ENCODE peak calls at places on chromosomes 7 and 10, in four cellular contexts. One of them, this sample, is unnamed.
A peak's percentile ranks its signal among the peaks of the same experiment; 100 is the strongest.

GRCh38 chr7:100095704-100096103 is 5.5 kb downstream of the MCM7 start:
- DNase-seq in GM23248: no peak
- DNase-seq in cardiac muscle cell: no peak
- DNase-seq in right atrium auricular region: no peak
- DNase-seq in this sample: no peak

GRCh38 chr7:75696263-75697037 is 42.3 kb downstream of the HIP1 start:
- DNase-seq in cardiac muscle cell: no peak
- DNase-seq in right atrium auricular region: no peak
- DNase-seq in GM23248: no peak
- DNase-seq in this sample: no peak

GRCh38 chr7:95686109-95686508 is 86.2 kb upstream of the DYNC1I1 start:
- DNase-seq in GM23248: peak; percentile 81
- DNase-seq in cardiac muscle cell: peak; percentile 65
- DNase-seq in right atrium auricular region: peak; percentile 69
- DNase-seq in this sample: no peak

GRCh38 chr10:52539463-52539862 is 225.4 kb downstream of the DKK1 start:
- DNase-seq in right atrium auricular region: no peak
- DNase-seq in GM23248: peak; percentile 31
- DNase-seq in cardiac muscle cell: no peak
- DNase-seq in this sample: no peak

GRCh38 chr7:135597181-135597925 is 39.6 kb downstream of the NUP205 start:
- DNase-seq in right atrium auricular region: no peak
- DNase-seq in cardiac muscle cell: no peak
- DNase-seq in GM23248: peak; percentile 71
- DNase-seq in this sample: no peak

GRCh38 chr10:28940158-28940888 is 263.0 kb downstream of the BAMBI start:
- DNase-seq in right atrium auricular region: no peak
- DNase-seq in cardiac muscle cell: no peak
- DNase-seq in GM23248: no peak
- DNase-seq in this sample: no peak

GRCh38 chr7:98322331-98323260 is 41.1 kb downstream of the BRI3 start:
- DNase-seq in cardiac muscle cell: no peak
- DNase-seq in GM23248: peak; percentile 13
- DNase-seq in right atrium auricular region: no peak
- DNase-seq in this sample: no peak

GRCh38 chr10:58041901-58042300 is 225.8 kb downstream of the IPMK start:
- DNase-seq in right atrium auricular region: no peak
- DNase-seq in GM23248: no peak
- DNase-seq in cardiac muscle cell: no peak
- DNase-seq in this sample: no peak

GRCh38 chr10:103659674-103660363 is 166.3 kb downstream of the NEURL1 start:
- DNase-seq in right atrium auricular region: peak; percentile 86
- DNase-seq in GM23248: peak; percentile 93
- DNase-seq in cardiac muscle cell: no peak
- DNase-seq in this sample: no peak

GRCh38 chr10:29691564-29692064 is 56.8 kb upstream of the SVIL start:
- DNase-seq in GM23248: peak; percentile 46
- DNase-seq in right atrium auricular region: peak; percentile 64
- DNase-seq in cardiac muscle cell: no peak
- DNase-seq in this sample: no peak

GRCh38 chr10:26733750-26734568 is 36.5 kb downstream of the PDSS1 start:
- DNase-seq in right atrium auricular region: no peak
- DNase-seq in cardiac muscle cell: no peak
- DNase-seq in GM23248: no peak
- DNase-seq in this sample: no peak

GRCh38 chr10:129969528-129970264 is 5.6 kb upstream of the EBF3 start:
- DNase-seq in cardiac muscle cell: no peak
- DNase-seq in right atrium auricular region: no peak
- DNase-seq in GM23248: no peak
- DNase-seq in this sample: no peak

GRCh38 chr7:22935269-22935668 is 78.7 kb downstream of the HYCC1 start:
- DNase-seq in right atrium auricular region: no peak
- DNase-seq in cardiac muscle cell: no peak
- DNase-seq in GM23248: peak; percentile 19
- DNase-seq in this sample: no peak

GRCh38 chr7:50371551-50372021 is 67.1 kb downstream of the IKZF1 start:
- DNase-seq in right atrium auricular region: no peak
- DNase-seq in cardiac muscle cell: no peak
- DNase-seq in GM23248: no peak
- DNase-seq in this sample: no peak

GRCh38 chr7:67502929-67503328 is 506.3 kb downstream of the TYW1 start:
- DNase-seq in cardiac muscle cell: no peak
- DNase-seq in right atrium auricular region: no peak
- DNase-seq in GM23248: no peak
- DNase-seq in this sample: no peak

GRCh38 chr7:30473903-30474302 is 4.7 kb downstream of the NOD1 start:
- DNase-seq in right atrium auricular region: no peak
- DNase-seq in cardiac muscle cell: no peak
- DNase-seq in GM23248: peak; percentile 20
- DNase-seq in this sample: no peak

GRCh38 chr10:103140469-103140868 is 52.6 kb downstream of the NT5C2 start:
- DNase-seq in cardiac muscle cell: no peak
- DNase-seq in right atrium auricular region: no peak
- DNase-seq in GM23248: no peak
- DNase-seq in this sample: no peak

GRCh38 chr10:95394161-95394880 is 103.5 kb upstream of the PDLIM1 start:
- DNase-seq in GM23248: peak; percentile 4
- DNase-seq in cardiac muscle cell: no peak
- DNase-seq in right atrium auricular region: no peak
- DNase-seq in this sample: no peak

GRCh38 chr10:86402283-86402931 is 35.8 kb upstream of the GRID1 start:
- DNase-seq in cardiac muscle cell: no peak
- DNase-seq in GM23248: peak; percentile 67
- DNase-seq in right atrium auricular region: no peak
- DNase-seq in this sample: peak; percentile 60

GRCh38 chr10:68163735-68164134 is 54.4 kb downstream of the MYPN start:
- DNase-seq in GM23248: no peak
- DNase-seq in right atrium auricular region: no peak
- DNase-seq in cardiac muscle cell: no peak
- DNase-seq in this sample: no peak

GRCh38 chr10:8992009-8992408 is 937.5 kb downstream of the GATA3 start:
- DNase-seq in cardiac muscle cell: no peak
- DNase-seq in right atrium auricular region: no peak
- DNase-seq in GM23248: no peak
- DNase-seq in this sample: no peak

GRCh38 chr7:1244701-1245526 is 12.2 kb downstream of the UNCX start:
- DNase-seq in GM23248: no peak
- DNase-seq in right atrium auricular region: no peak
- DNase-seq in cardiac muscle cell: no peak
- DNase-seq in this sample: no peak
- H3K4me1 ChIP-seq in GM23248: no peaks in the 10 kb centered on the region
- H3K4me1 ChIP-seq in right atrium auricular region: no peaks in the 10 kb centered on the region
- H3K4me1 ChIP-seq in cardiac muscle cell: peaks cover 7% of the 10 kb centered on the region
- H3K4me1 ChIP-seq in this sample: no peaks in the 10 kb centered on the region

DNA sequence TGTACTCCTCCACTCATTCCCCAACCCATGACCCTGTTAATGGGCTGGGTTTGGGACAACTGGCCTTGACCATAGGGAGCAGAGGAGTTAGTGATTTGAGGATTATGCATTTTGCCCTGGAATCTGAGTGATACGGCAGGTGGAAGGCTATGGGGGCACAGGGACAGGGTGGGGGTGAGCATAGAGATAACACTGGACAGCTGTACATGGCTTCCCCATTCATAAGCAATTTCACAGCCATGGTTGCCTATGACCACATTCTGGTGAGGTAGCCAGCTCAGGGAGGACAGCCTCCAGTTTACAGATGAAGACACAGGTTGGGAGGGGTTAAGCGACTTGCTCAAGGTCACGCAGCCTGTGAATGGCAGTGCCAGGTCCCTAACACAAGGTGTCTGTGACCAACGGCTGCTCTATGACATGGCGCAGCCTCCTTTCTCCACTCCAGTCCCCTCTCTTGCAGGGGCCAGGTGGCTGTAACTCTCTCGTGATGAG is 319.5 kb downstream of the PLXNA4 start:
- DNase-seq in GM23248: no peak
- DNase-seq in right atrium auricular region: no peak
- DNase-seq in cardiac muscle cell: no peak
- DNase-seq in this sample: no peak
- H3K4me3 ChIP-seq in GM23248: no peak overlapping the region
- H3K4me3 ChIP-seq in right atrium auricular region: no peak overlapping the region
- H3K4me3 ChIP-seq in cardiac muscle cell: no peak overlapping the region
- H3K4me3 ChIP-seq in this sample: no peak overlapping the region

DNA sequence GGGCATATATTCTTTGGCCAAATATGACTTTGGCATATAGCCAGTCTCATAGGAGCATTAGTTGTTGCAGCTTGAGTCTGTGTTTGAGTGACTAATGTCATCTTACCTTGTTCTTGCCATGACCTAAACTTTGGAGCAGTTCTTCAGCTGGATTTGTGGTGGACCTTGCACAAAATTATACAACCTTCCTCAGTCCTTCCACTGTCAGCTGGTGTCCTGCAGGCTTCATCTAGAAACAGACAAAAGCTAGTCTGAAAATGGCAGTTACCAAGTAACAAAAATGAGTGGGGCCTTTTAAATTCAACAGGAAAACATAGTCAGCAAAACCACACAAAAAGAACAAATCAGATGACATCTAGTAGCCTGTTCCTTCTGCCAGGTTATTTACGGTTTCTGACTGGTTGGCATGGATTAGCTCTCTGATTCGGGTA is 59.5 kb upstream of the HECTD2 start:
- DNase-seq in GM23248: peak; percentile 26
- DNase-seq in right atrium auricular region: no peak
- DNase-seq in cardiac muscle cell: no peak
- DNase-seq in this sample: no peak
- H3K27ac ChIP-seq in GM23248: peak overlapping the region; percentile 43
- H3K27ac ChIP-seq in right atrium auricular region: peak overlapping the region; percentile 78
- H3K27ac ChIP-seq in cardiac muscle cell: no peak overlapping the region
- H3K27ac ChIP-seq in this sample: peak overlapping the region; percentile 92

DNA sequence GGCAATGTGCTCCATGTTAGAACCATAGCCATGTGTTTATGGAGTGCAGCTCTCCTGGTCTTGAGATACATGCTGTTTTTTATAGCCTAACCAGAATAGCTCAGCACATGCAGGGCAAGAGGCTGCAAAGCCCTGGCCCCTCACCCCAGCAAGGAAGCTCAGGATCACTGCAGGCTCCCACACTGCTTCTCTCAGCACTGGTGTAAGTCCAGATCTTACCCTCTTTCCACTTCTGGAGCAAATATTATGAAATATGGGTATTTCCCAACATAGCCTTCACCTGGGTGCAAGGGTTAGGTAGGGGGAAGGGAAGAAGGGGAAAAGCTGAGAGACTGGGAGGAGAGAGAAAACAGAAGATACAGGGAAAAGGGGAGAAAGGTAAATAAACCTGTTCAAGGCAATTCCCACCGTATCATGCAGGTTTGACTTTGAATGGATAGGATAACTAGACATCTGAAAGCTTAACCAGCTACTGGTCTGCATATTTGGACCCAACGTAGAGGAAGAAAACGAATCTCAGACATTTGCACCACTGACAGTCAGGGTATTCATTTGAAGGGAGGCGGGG is 19.7 kb downstream of the SKIDA1 start:
- DNase-seq in right atrium auricular region: no peak
- DNase-seq in cardiac muscle cell: peak; percentile 76
- DNase-seq in GM23248: no peak
- DNase-seq in this sample: no peak
- H3K4me1 ChIP-seq in right atrium auricular region: no peaks in the 10 kb centered on the region
- H3K4me1 ChIP-seq in cardiac muscle cell: peaks cover 80% of the 10 kb centered on the region
- H3K4me1 ChIP-seq in GM23248: no peaks in the 10 kb centered on the region
- H3K4me1 ChIP-seq in this sample: no peaks in the 10 kb centered on the region

DNA sequence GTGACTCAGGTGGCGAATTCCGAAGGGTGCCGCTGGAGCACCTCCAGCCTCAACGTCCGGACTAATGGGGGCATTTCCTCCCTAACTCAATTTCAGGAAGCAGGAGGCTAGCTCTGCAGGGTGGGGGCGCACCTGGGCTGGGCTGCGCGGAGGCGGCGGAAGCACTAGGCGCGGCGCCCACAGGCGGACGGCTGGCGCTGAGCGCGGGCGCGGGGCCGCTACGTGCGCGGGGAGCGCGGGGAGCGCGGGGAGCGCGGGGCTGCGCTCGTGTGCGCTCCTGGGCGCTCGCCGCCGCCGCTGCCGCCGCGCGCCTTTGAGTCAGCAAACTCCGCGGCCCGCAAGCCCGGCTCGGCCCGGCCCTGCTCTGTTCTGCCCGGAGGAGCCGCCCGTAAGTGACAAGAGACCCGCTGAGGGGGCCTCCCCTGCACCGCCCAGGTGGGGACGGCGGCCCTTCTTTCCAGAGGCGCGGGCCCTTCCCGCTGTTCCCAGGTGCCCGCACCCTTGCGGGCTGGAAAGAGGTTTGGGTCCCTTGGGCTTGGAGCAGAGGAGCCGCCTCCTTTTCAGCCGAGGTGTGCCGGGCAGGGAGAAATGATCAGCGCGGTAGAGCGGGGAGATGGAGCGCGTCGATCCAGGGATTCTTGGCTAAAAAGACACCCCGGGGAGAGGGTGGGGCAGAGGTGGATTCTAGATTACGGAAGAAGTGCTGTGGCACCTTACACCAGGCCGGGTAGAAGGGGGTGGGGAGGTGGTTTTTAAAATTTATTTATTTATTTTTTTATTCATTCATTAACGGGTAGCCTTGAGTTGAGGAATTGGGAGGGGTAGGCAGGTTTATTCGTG is at the start of gene SNX10:
- DNase-seq in cardiac muscle cell: peak; percentile 78
- DNase-seq in GM23248: peak; percentile 65
- DNase-seq in right atrium auricular region: no peak
- DNase-seq in this sample: peak; percentile 79
- H3K4me3 ChIP-seq in cardiac muscle cell: peak within 1 kb of the TSS; percentile 77
- H3K4me3 ChIP-seq in GM23248: peak within 1 kb of the TSS; percentile 82
- H3K4me3 ChIP-seq in right atrium auricular region: peak within 1 kb of the TSS; percentile 57
- H3K4me3 ChIP-seq in this sample: no peak within 1 kb of the TSS

GRCh38 chr7:77830649-77831355 is 32.2 kb downstream of the PHTF2 start:
- DNase-seq in GM23248: peak; percentile 8
- DNase-seq in right atrium auricular region: no peak
- DNase-seq in cardiac muscle cell: peak; percentile 32
- DNase-seq in this sample: no peak
- H3K27ac ChIP-seq in GM23248: no peak overlapping the region
- H3K27ac ChIP-seq in right atrium auricular region: no peak overlapping the region
- H3K27ac ChIP-seq in cardiac muscle cell: peak overlapping the region; percentile 40
- H3K27ac ChIP-seq in this sample: no peak overlapping the region

DNA sequence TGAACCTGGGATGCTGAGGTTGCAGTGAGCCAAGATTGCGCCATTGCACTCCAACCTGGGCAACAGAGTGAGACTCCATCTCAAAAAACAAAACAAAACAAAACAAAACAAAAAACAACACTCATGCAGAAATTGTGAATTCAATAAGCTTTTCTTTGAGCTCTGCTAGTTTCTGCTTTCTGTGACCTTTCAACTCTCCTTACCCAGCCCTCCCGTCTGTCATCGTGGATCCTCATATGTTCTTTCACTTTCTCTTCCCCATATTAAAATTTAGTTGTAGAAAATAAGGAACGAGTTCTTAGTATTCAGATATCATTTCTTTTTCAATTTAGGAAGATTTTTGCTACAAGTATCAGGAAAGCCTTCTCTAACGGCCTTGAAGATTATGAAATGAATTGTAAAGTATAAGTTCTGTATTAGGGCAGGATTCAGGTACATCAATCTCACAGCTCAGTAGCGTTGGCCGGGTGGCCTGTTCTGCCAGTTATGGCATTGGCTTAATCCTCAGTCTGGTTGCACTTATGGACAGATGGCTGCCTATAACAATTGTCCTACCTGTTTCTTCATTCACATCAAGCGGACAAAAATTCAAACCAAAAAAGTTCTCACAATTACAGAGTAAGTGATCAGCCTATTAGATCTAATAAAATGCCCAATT is 1167.0 kb downstream of the SORCS3 start:
- DNase-seq in GM23248: no peak
- DNase-seq in right atrium auricular region: no peak
- DNase-seq in cardiac muscle cell: no peak
- DNase-seq in this sample: no peak
- H3K4me1 ChIP-seq in GM23248: no peaks in the 10 kb centered on the region
- H3K4me1 ChIP-seq in right atrium auricular region: no peaks in the 10 kb centered on the region
- H3K4me1 ChIP-seq in cardiac muscle cell: no peaks in the 10 kb centered on the region
- H3K4me1 ChIP-seq in this sample: no peaks in the 10 kb centered on the region

This sample was measured in aorta.